ENCODE peak calls at places on chromosomes 6 and 20, in ten cellular contexts. A, S, W, L, G, R, B, Y, I and O are unnamed samples.
A peak's percentile ranks its signal among the peaks of the same experiment; 100 is the strongest.

GRCh38 chr20:1939270-1939595 is 44.0 kb downstream of the SIRPA start:
- DNase-seq in A (no peak), S (no peak), W (no peak), L (no peak), G (no peak), R (no peak), B (no peak), Y (no peak), I (no peak), O (peak; percentile 89)

GRCh38 chr20:49853640-49854039 is 41.0 kb downstream of the SLC9A8 start:
- DNase-seq in A (no peak), S (no peak), W (no peak), L (no peak), G (no peak), R (no peak), B (no peak), Y (peak; percentile 85), I (no peak), O (no peak)

GRCh38 chr20:2984956-2985661 is 58.3 kb upstream of the GNRH2 start:
- DNase-seq in A (no peak), S (no peak), W (no peak), L (no peak), G (peak; percentile 31), R (no peak), B (no peak), Y (no peak), I (peak; percentile 39), O (no peak)

GRCh38 chr6:69622924-69623323 is 173.9 kb downstream of the LMBRD1 start:
- DNase-seq in A (no peak), S (no peak), W (no peak), L (no peak), G (no peak), R (no peak), B (no peak), Y (no peak), I (no peak), O (no peak)

GRCh38 chr6:41786451-41787218 is 859 bp upstream of the TOMM6 start:
- DNase-seq in A (peak; percentile 92), S (peak; percentile 79), W (peak; percentile 86), L (peak; percentile 86), G (peak; percentile 89), R (peak; percentile 87), B (peak; percentile 93), Y (peak; percentile 89), I (peak; percentile 94), O (peak; percentile 92)

GRCh38 chr20:1489764-1490436 is 1.3 kb downstream of the SIRPB2 start:
- DNase-seq in A (no peak), S (no peak), W (no peak), L (no peak), G (no peak), R (peak; percentile 29), B (no peak), Y (peak; percentile 62), I (peak; percentile 88), O (no peak)

GRCh38 chr6:54191460-54191859 is 80.2 kb downstream of the MLIP start:
- DNase-seq in A (no peak), S (no peak), W (no peak), L (no peak), G (no peak), R (no peak), B (no peak), Y (no peak), I (no peak), O (no peak)

GRCh38 chr6:46453221-46453620 is 38.0 kb downstream of the RCAN2 start:
- DNase-seq in A (no peak), S (no peak), W (no peak), L (no peak), G (no peak), R (no peak), B (no peak), Y (no peak), I (no peak), O (no peak)

GRCh38 chr20:19210426-19211155 is 1.9 kb upstream of the SLC24A3 start:
- DNase-seq in A (no peak), S (no peak), W (peak; percentile 48), L (no peak), G (no peak), R (no peak), B (no peak), Y (no peak), I (no peak), O (no peak)
- H3K27ac ChIP-seq in A (no peak overlapping the region), S (no peak overlapping the region), W (peak overlapping the region; percentile 85), L (no peak overlapping the region), G (no peak overlapping the region), R (no peak overlapping the region), B (no peak overlapping the region), Y (peak overlapping the region; percentile 88), I (peak overlapping the region; percentile 34), O (no peak overlapping the region)

GRCh38 chr6:108556250-108556649 is 4.5 kb upstream of the FOXO3 start:
- DNase-seq in A (no peak), S (no peak), W (no peak), L (no peak), G (no peak), R (no peak), B (no peak), Y (no peak), I (no peak), O (no peak)

GRCh38 chr6:108556864-108557493 is 3.7 kb upstream of the FOXO3 start:
- DNase-seq in A (no peak), S (no peak), W (peak; percentile 38), L (no peak), G (no peak), R (peak; percentile 49), B (no peak), Y (peak; percentile 82), I (no peak), O (no peak)

GRCh38 chr6:108558372-108559096 is 2.2 kb upstream of the FOXO3 start:
- DNase-seq in A (peak; percentile 98), S (peak; percentile 98), W (peak; percentile 98), L (peak; percentile 99), G (peak; percentile 99), R (peak; percentile 99), B (peak; percentile 98), Y (peak; percentile 98), I (peak; percentile 100), O (peak; percentile 99)

GRCh38 chr6:108559097-108559883 is 1.4 kb upstream of the FOXO3 start:
- DNase-seq in A (peak; percentile 93), S (peak; percentile 85), W (peak; percentile 90), L (peak; percentile 88), G (peak; percentile 92), R (peak; percentile 93), B (peak; percentile 94), Y (peak; percentile 96), I (peak; percentile 97), O (peak; percentile 96)

DNA sequence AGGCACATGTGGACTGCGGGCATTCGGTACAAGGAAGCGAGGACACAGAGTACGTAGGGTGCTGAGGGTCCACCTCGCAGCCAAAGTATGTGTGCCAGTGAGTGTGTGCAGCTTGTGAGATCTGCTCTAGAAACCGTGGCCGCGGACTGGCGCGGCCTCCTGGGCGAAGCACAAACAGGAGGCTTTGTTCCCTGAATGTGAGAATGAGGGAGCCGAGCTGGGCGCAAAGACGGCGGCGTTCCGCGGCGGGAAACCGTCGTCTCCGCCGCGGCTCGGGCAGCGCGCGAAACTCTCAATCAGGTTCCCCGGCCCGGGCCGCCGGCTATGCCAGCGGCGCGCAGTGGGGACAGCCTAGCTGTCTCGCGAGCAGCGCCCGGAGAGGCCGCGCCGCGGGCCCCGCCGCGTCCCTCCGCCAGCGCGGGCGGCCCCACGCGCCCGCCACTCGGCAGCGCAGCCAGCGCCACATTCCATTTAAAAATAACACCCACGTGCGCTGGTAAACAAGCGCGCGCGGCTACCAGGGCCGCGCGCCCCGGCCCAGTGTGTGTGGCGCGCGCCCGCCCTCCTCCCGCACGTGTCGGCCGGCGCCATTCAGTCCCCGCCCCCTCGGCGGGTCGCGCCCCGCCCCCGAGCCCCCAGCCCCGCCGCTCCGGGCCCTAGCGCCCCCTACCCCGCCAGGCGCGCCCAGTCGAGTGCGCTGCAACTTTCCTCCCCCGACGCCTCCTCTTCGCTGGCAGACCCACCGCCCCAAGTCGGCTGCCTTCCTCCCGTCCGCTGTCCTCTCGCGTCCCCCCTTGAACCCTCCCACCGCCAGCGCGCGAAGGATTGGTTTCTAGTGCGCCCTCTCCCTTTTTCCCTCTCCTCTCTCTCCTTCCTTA is 3.0 kb upstream of the FOXO3 start:
- DNase-seq in A (peak; percentile 83), S (peak; percentile 67), W (peak; percentile 80), L (peak; percentile 82), G (peak; percentile 75), R (peak; percentile 90), B (peak; percentile 80), Y (no peak), I (peak; percentile 94), O (peak; percentile 78)
- TF ChIP-seq CTCF in A (no peak), S (no peak), W (peak; percentile 24), L (no peak), G (no peak), R (no peak), B (no peak), Y (no peak), I (peak; percentile 4), O (peak; percentile 23)

DNA sequence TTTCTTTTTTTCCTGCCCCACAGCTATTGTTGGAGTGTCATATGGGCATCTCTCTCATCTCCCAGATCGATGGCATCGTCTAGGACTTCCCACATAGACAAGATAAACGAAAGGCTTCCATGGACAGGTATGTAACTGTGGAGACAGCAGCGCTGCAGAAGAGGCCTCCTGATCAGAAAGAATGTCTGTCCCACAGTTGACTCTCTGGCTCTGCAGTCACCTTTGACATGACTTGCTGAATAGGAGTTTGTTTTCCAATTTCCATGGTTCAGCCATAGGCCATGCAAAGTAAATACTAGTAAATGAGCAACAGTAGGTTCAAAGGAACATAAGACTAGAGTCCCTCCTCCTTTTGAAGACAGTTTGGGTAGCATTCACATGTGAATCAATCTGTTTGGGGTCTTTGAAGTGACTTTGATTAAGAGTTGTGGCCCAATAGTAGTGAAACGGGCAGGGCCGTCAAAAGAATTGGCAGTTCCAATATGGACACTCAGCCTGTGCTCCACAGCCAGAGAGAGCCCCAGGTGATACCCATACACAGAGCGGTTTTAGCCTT is 134.7 kb upstream of the IFNGR1 start:
- DNase-seq in A (no peak), S (no peak), W (no peak), L (no peak), G (no peak), R (no peak), B (no peak), Y (no peak), I (no peak), O (no peak)
- H3K27ac ChIP-seq in A (no peak overlapping the region), S (no peak overlapping the region), W (no peak overlapping the region), L (no peak overlapping the region), G (no peak overlapping the region), R (no peak overlapping the region), B (no peak overlapping the region), Y (no peak overlapping the region), I (no peak overlapping the region), O (peak overlapping the region; percentile 55)

GRCh38 chr6:119524410-119524809 is 174.8 kb upstream of the MAN1A1 start:
- DNase-seq in A (no peak), S (no peak), W (no peak), L (no peak), G (no peak), R (no peak), B (no peak), Y (no peak), I (no peak), O (no peak)

GRCh38 chr6:119521251-119521650 is 171.7 kb upstream of the MAN1A1 start:
- DNase-seq in A (no peak), S (no peak), W (no peak), L (no peak), G (no peak), R (no peak), B (no peak), Y (no peak), I (no peak), O (no peak)

GRCh38 chr6:119523546-119523945 is 174.0 kb upstream of the MAN1A1 start:
- DNase-seq in A (no peak), S (no peak), W (no peak), L (no peak), G (no peak), R (no peak), B (no peak), Y (no peak), I (no peak), O (no peak)

GRCh38 chr6:119526609-119527605 is 177.3 kb upstream of the MAN1A1 start:
- DNase-seq in A (no peak), S (no peak), W (no peak), L (no peak), G (no peak), R (no peak), B (no peak), Y (no peak), I (no peak), O (no peak)
- TF ChIP-seq CTCF in A (no peak), S (no peak), W (no peak), L (no peak), G (no peak), R (no peak), B (no peak), Y (no peak), I (no peak), O (no peak)